ENCODE peak calls at places on chromosomes 3 and 15, in seven cellular contexts. X, F, Q, L, E, H and O are unnamed samples.

GRCh38 chr3:128567705-128568356 is 74.8 kb upstream of the GATA2 start:
- DNase-seq in X (no peak), F (no peak), Q (no peak), L (no peak), E (no peak), H (no peak), O (no peak)

GRCh38 chr15:90325677-90326200 is 26.3 kb upstream of the ZNF774 start:
- DNase-seq in X (no peak), F (no peak), Q (no peak), L (no peak), E (no peak), H (no peak), O (no peak)

GRCh38 chr15:91129436-91129835 is 29.4 kb downstream of the SV2B start:
- DNase-seq in X (no peak), F (no peak), Q (no peak), L (no peak), E (no peak), H (no peak), O (no peak)

GRCh38 chr3:102830415-102830814 is 395.6 kb downstream of the ZPLD1 start:
- DNase-seq in X (no peak), F (no peak), Q (no peak), L (no peak), E (no peak), H (no peak), O (no peak)

GRCh38 chr3:11582123-11582968 is 61.4 kb downstream of the VGLL4 start:
- DNase-seq in X (peak), F (peak), Q (peak), L (no peak), E (no peak), H (no peak), O (peak)

GRCh38 chr15:86879250-86880229 is 799.9 kb downstream of the AGBL1 start:
- DNase-seq in X (no peak), F (no peak), Q (no peak), L (no peak), E (no peak), H (no peak), O (no peak)

GRCh38 chr3:141093971-141094401 is 42.8 kb downstream of the SPSB4 start:
- DNase-seq in X (no peak), F (peak), Q (no peak), L (no peak), E (no peak), H (no peak), O (no peak)

GRCh38 chr15:99442268-99442897 is 123.4 kb upstream of the MEF2A start:
- DNase-seq in X (peak), F (peak), Q (no peak), L (peak), E (no peak), H (peak), O (no peak)

GRCh38 chr15:78726870-78727551 is 84.3 kb downstream of the ADAMTS7 start:
- DNase-seq in X (no peak), F (peak), Q (no peak), L (peak), E (no peak), H (no peak), O (peak)